ENCODE peak calls at places on chromosomes 1 and 21, in six cellular contexts. One of them, this sample, is unnamed.

GRCh38 chr1:99456536-99456935 is 189.4 kb upstream of the PALMD start:
- DNase-seq in H54: no peak
- DNase-seq in midbrain: no peak
- DNase-seq in colonic mucosa: no peak
- DNase-seq in activated CD4-positive, alpha-beta T cell treated with anti-CD3 and anti-CD28 coated beads, Interleukin-2, amount 50 U/mL, for 48 hours: no peak
- DNase-seq in Daoy: peak
- DNase-seq in this sample: no peak

GRCh38 chr21:14890141-14890540 is 174.7 kb downstream of the NRIP1 start:
- DNase-seq in colonic mucosa: no peak
- DNase-seq in H54: no peak
- DNase-seq in midbrain: no peak
- DNase-seq in activated CD4-positive, alpha-beta T cell treated with anti-CD3 and anti-CD28 coated beads, Interleukin-2, amount 50 U/mL, for 48 hours: no peak
- DNase-seq in Daoy: no peak
- DNase-seq in this sample: no peak

GRCh38 chr1:102500795-102501194 is 504.1 kb upstream of the OLFM3 start:
- DNase-seq in colonic mucosa: no peak
- DNase-seq in activated CD4-positive, alpha-beta T cell treated with anti-CD3 and anti-CD28 coated beads, Interleukin-2, amount 50 U/mL, for 48 hours: no peak
- DNase-seq in Daoy: no peak
- DNase-seq in H54: no peak
- DNase-seq in midbrain: no peak
- DNase-seq in this sample: no peak

GRCh38 chr1:156122519-156123355 is 8.2 kb downstream of the LMNA start:
- DNase-seq in H54: peak
- DNase-seq in activated CD4-positive, alpha-beta T cell treated with anti-CD3 and anti-CD28 coated beads, Interleukin-2, amount 50 U/mL, for 48 hours: no peak
- DNase-seq in colonic mucosa: peak
- DNase-seq in Daoy: peak
- DNase-seq in midbrain: peak
- DNase-seq in this sample: peak

GRCh38 chr1:209641216-209642181 is 10.7 kb downstream of the LAMB3 start:
- DNase-seq in activated CD4-positive, alpha-beta T cell treated with anti-CD3 and anti-CD28 coated beads, Interleukin-2, amount 50 U/mL, for 48 hours: no peak
- DNase-seq in H54: no peak
- DNase-seq in midbrain: peak
- DNase-seq in Daoy: no peak
- DNase-seq in colonic mucosa: peak
- DNase-seq in this sample: peak

GRCh38 chr1:101738475-101738874 is 258.3 kb downstream of the OLFM3 start:
- DNase-seq in midbrain: no peak
- DNase-seq in Daoy: no peak
- DNase-seq in colonic mucosa: no peak
- DNase-seq in activated CD4-positive, alpha-beta T cell treated with anti-CD3 and anti-CD28 coated beads, Interleukin-2, amount 50 U/mL, for 48 hours: no peak
- DNase-seq in H54: no peak
- DNase-seq in this sample: no peak

GRCh38 chr1:172815740-172816139 is 156.8 kb downstream of the FASLG start:
- DNase-seq in midbrain: no peak
- DNase-seq in colonic mucosa: no peak
- DNase-seq in activated CD4-positive, alpha-beta T cell treated with anti-CD3 and anti-CD28 coated beads, Interleukin-2, amount 50 U/mL, for 48 hours: no peak
- DNase-seq in Daoy: no peak
- DNase-seq in H54: no peak
- DNase-seq in this sample: no peak

GRCh38 chr1:201212461-201213055 is 21.9 kb downstream of the IGFN1 start:
- DNase-seq in midbrain: no peak
- DNase-seq in Daoy: no peak
- DNase-seq in activated CD4-positive, alpha-beta T cell treated with anti-CD3 and anti-CD28 coated beads, Interleukin-2, amount 50 U/mL, for 48 hours: no peak
- DNase-seq in H54: no peak
- DNase-seq in colonic mucosa: no peak
- DNase-seq in this sample: no peak

GRCh38 chr21:36155603-36156338 is 853 bp upstream of the DOP1B start:
- DNase-seq in activated CD4-positive, alpha-beta T cell treated with anti-CD3 and anti-CD28 coated beads, Interleukin-2, amount 50 U/mL, for 48 hours: no peak
- DNase-seq in H54: no peak
- DNase-seq in midbrain: no peak
- DNase-seq in Daoy: no peak
- DNase-seq in colonic mucosa: peak
- DNase-seq in this sample: peak

GRCh38 chr1:209766051-209766450 is 10.2 kb downstream of the TRAF3IP3 start:
- DNase-seq in Daoy: no peak
- DNase-seq in midbrain: no peak
- DNase-seq in H54: no peak
- DNase-seq in colonic mucosa: no peak
- DNase-seq in activated CD4-positive, alpha-beta T cell treated with anti-CD3 and anti-CD28 coated beads, Interleukin-2, amount 50 U/mL, for 48 hours: no peak
- DNase-seq in this sample: no peak

GRCh38 chr1:118143136-118143535 is 41.9 kb downstream of the SPAG17 start:
- DNase-seq in activated CD4-positive, alpha-beta T cell treated with anti-CD3 and anti-CD28 coated beads, Interleukin-2, amount 50 U/mL, for 48 hours: no peak
- DNase-seq in colonic mucosa: no peak
- DNase-seq in midbrain: no peak
- DNase-seq in Daoy: no peak
- DNase-seq in H54: no peak
- DNase-seq in this sample: no peak

GRCh38 chr1:24866211-24867063 is 63.6 kb downstream of the RUNX3 start:
- DNase-seq in colonic mucosa: peak
- DNase-seq in H54: no peak
- DNase-seq in activated CD4-positive, alpha-beta T cell treated with anti-CD3 and anti-CD28 coated beads, Interleukin-2, amount 50 U/mL, for 48 hours: no peak
- DNase-seq in Daoy: peak
- DNase-seq in midbrain: no peak
- DNase-seq in this sample: no peak

GRCh38 chr21:15240846-15241245 is 176.0 kb upstream of the NRIP1 start:
- DNase-seq in Daoy: no peak
- DNase-seq in colonic mucosa: no peak
- DNase-seq in midbrain: no peak
- DNase-seq in activated CD4-positive, alpha-beta T cell treated with anti-CD3 and anti-CD28 coated beads, Interleukin-2, amount 50 U/mL, for 48 hours: no peak
- DNase-seq in H54: no peak
- DNase-seq in this sample: no peak

GRCh38 chr1:17360272-17360956 is 11.6 kb upstream of the PADI6 start:
- DNase-seq in Daoy: no peak
- DNase-seq in colonic mucosa: no peak
- DNase-seq in activated CD4-positive, alpha-beta T cell treated with anti-CD3 and anti-CD28 coated beads, Interleukin-2, amount 50 U/mL, for 48 hours: no peak
- DNase-seq in H54: no peak
- DNase-seq in midbrain: no peak
- DNase-seq in this sample: no peak

GRCh38 chr21:46205766-46206162 is 21.5 kb upstream of the SPATC1L start:
- DNase-seq in colonic mucosa: no peak
- DNase-seq in midbrain: no peak
- DNase-seq in Daoy: no peak
- DNase-seq in activated CD4-positive, alpha-beta T cell treated with anti-CD3 and anti-CD28 coated beads, Interleukin-2, amount 50 U/mL, for 48 hours: no peak
- DNase-seq in H54: no peak
- DNase-seq in this sample: no peak

GRCh38 chr1:22428672-22429071 is 23.0 kb upstream of the ZBTB40 start:
- DNase-seq in activated CD4-positive, alpha-beta T cell treated with anti-CD3 and anti-CD28 coated beads, Interleukin-2, amount 50 U/mL, for 48 hours: no peak
- DNase-seq in colonic mucosa: peak
- DNase-seq in Daoy: peak
- DNase-seq in H54: no peak
- DNase-seq in midbrain: peak
- DNase-seq in this sample: no peak

GRCh38 chr1:179814513-179814838 is 63.1 kb downstream of the TOR1AIP2 start:
- DNase-seq in activated CD4-positive, alpha-beta T cell treated with anti-CD3 and anti-CD28 coated beads, Interleukin-2, amount 50 U/mL, for 48 hours: no peak
- DNase-seq in midbrain: no peak
- DNase-seq in colonic mucosa: no peak
- DNase-seq in H54: peak
- DNase-seq in Daoy: no peak
- DNase-seq in this sample: no peak

GRCh38 chr1:11961230-11961629 is 19.0 kb upstream of the MFN2 start:
- DNase-seq in activated CD4-positive, alpha-beta T cell treated with anti-CD3 and anti-CD28 coated beads, Interleukin-2, amount 50 U/mL, for 48 hours: no peak
- DNase-seq in H54: no peak
- DNase-seq in midbrain: peak
- DNase-seq in colonic mucosa: peak
- DNase-seq in Daoy: no peak
- DNase-seq in this sample: no peak

GRCh38 chr1:59331686-59332085 is 34.8 kb downstream of the FGGY start:
- DNase-seq in colonic mucosa: no peak
- DNase-seq in midbrain: no peak
- DNase-seq in Daoy: no peak
- DNase-seq in H54: no peak
- DNase-seq in activated CD4-positive, alpha-beta T cell treated with anti-CD3 and anti-CD28 coated beads, Interleukin-2, amount 50 U/mL, for 48 hours: no peak
- DNase-seq in this sample: no peak

GRCh38 chr1:179353546-179353945 is 12.2 kb upstream of the AXDND1 start:
- DNase-seq in Daoy: no peak
- DNase-seq in midbrain: no peak
- DNase-seq in H54: no peak
- DNase-seq in activated CD4-positive, alpha-beta T cell treated with anti-CD3 and anti-CD28 coated beads, Interleukin-2, amount 50 U/mL, for 48 hours: no peak
- DNase-seq in colonic mucosa: no peak
- DNase-seq in this sample: no peak